ENCODE peak calls at places on chromosomes 1 and 21, in nine cellular contexts. W is WERI-Rb-1, T is brain microvascular endothelial cell, E is progenitor cell of endocrine pancreas, D is glutamatergic neuron, J is A549, L is RWPE1, N is astrocyte of the spinal cord, O is mucosa of descending colon. F is an unnamed sample.

GRCh38 chr1:221839794-221840395 is 98.0 kb upstream of the DUSP10 start:
- DNase-seq in O (peak), E (no peak), L (peak), N (peak), J (peak), W (no peak), D (no peak), T (peak), F (peak)

GRCh38 chr1:205518616-205519540 is 14.4 kb downstream of the CDK18 start:
- DNase-seq in N (no peak), D (no peak), W (no peak), E (no peak), O (no peak), T (no peak), L (no peak), J (no peak), F (no peak)

GRCh38 chr1:229203030-229203751 is 67.7 kb upstream of the RAB4A start:
- DNase-seq in N (peak), O (no peak), T (peak), L (peak), J (peak), D (peak), E (peak), W (peak), F (peak)

GRCh38 chr1:58887059-58887458 is 103.2 kb upstream of the JUN start:
- DNase-seq in L (no peak), E (no peak), T (no peak), W (no peak), O (no peak), N (no peak), J (no peak), D (no peak), F (no peak)

GRCh38 chr21:46207006-46207919 is 21.3 kb downstream of the LSS start:
- DNase-seq in J (no peak), E (no peak), T (no peak), D (peak), W (peak), O (no peak), N (no peak), L (no peak), F (no peak)

GRCh38 chr1:234613992-234614584 is 4.1 kb upstream of the IRF2BP2 start:
- DNase-seq in N (peak), J (no peak), W (no peak), O (no peak), D (no peak), E (no peak), L (no peak), T (no peak), F (no peak)

GRCh38 chr1:63674865-63675815 is 81.9 kb downstream of the PGM1 start:
- DNase-seq in E (no peak), O (no peak), T (no peak), L (no peak), N (peak), W (peak), D (no peak), J (no peak), F (peak)

GRCh38 chr1:26695417-26696190 is at the start of gene ARID1A:
- DNase-seq in W (peak), E (peak), L (peak), T (peak), J (peak), D (peak), N (peak), O (peak), F (peak)

GRCh38 chr1:206633708-206634121 is 1.6 kb upstream of the DYRK3 start:
- DNase-seq in T (peak), L (peak), J (no peak), O (no peak), N (peak), E (no peak), W (no peak), D (no peak), F (peak)

GRCh38 chr1:156906206-156906910 is 12.8 kb downstream of the PEAR1 start:
- DNase-seq in W (no peak), E (no peak), D (no peak), J (no peak), T (no peak), L (no peak), O (no peak), N (no peak), F (no peak)

GRCh38 chr1:76939107-76939816 is 72.0 kb downstream of the ST6GALNAC5 start:
- DNase-seq in E (no peak), J (no peak), L (no peak), D (no peak), O (peak), W (no peak), N (peak), T (peak), F (no peak)

GRCh38 chr1:227999056-227999930 is 7.5 kb upstream of the WNT3A start:
- DNase-seq in O (peak), D (peak), T (peak), N (peak), L (peak), J (peak), E (peak), W (peak), F (peak)

GRCh38 chr1:58657082-58657481 is 42.8 kb downstream of the MYSM1 start:
- DNase-seq in E (no peak), L (no peak), T (no peak), D (no peak), W (no peak), J (no peak), O (no peak), N (no peak), F (no peak)

GRCh38 chr1:3912809-3913685 is 13.0 kb upstream of the C1orf174 start:
- DNase-seq in T (no peak), W (no peak), N (no peak), O (no peak), D (no peak), J (no peak), E (no peak), L (no peak), F (no peak)

GRCh38 chr1:209302777-209303642 is 280.5 kb upstream of the CAMK1G start:
- DNase-seq in T (no peak), E (no peak), J (no peak), L (no peak), O (no peak), D (no peak), N (no peak), W (no peak), F (peak)

GRCh38 chr1:204591473-204592090 is 75.4 kb downstream of the MDM4 start:
- DNase-seq in L (peak), O (no peak), W (no peak), J (no peak), D (no peak), N (peak), T (peak), E (no peak), F (peak)

GRCh38 chr1:94178896-94179295 is 57.9 kb upstream of the ABCA4 start:
- DNase-seq in D (no peak), L (no peak), N (no peak), J (no peak), T (no peak), E (no peak), O (no peak), W (no peak), F (no peak)

GRCh38 chr1:16250547-16251251 is 13.7 kb upstream of the CPLANE2 start:
- DNase-seq in D (no peak), E (no peak), W (no peak), T (no peak), O (no peak), N (peak), L (no peak), J (no peak), F (no peak)

GRCh38 chr1:27314737-27315136 is 7.2 kb upstream of the TMEM222 start:
- DNase-seq in J (no peak), W (no peak), D (no peak), L (no peak), T (no peak), N (no peak), E (no peak), O (no peak), F (no peak)

GRCh38 chr21:42613756-42614155 is 39.7 kb upstream of the PDE9A start:
- DNase-seq in L (no peak), O (no peak), N (no peak), W (no peak), T (no peak), D (no peak), E (no peak), J (no peak), F (no peak)

GRCh38 chr1:20786310-20787099 is 602 bp downstream of the HP1BP3 start:
- DNase-seq in D (peak), O (peak), J (peak), T (peak), W (peak), N (peak), L (peak), E (peak), F (peak)

GRCh38 chr1:117609471-117609911 is 3.6 kb downstream of the TENT5C start:
- DNase-seq in T (no peak), W (no peak), L (no peak), E (no peak), O (no peak), N (no peak), D (no peak), J (no peak), F (no peak)

GRCh38 chr1:55702064-55702463 is 486.9 kb upstream of the USP24 start:
- DNase-seq in J (no peak), O (peak), E (no peak), T (peak), D (no peak), L (peak), N (no peak), W (peak), F (peak)

GRCh38 chr1:42758641-42759040 is 8.2 kb downstream of the P3H1 start:
- DNase-seq in W (no peak), E (no peak), N (no peak), O (peak), J (no peak), D (no peak), L (no peak), T (no peak), F (no peak)

GRCh38 chr1:90459570-90459969 is 257.5 kb downstream of the BARHL2 start:
- DNase-seq in J (no peak), E (no peak), O (no peak), W (no peak), D (no peak), N (no peak), L (no peak), T (no peak), F (no peak)
- TF ChIP-seq CTCF in J (no peak), E (no peak), O (no peak), W (no peak), D (no peak), N (no peak), L (no peak), T (no peak), F (no peak)

DNA sequence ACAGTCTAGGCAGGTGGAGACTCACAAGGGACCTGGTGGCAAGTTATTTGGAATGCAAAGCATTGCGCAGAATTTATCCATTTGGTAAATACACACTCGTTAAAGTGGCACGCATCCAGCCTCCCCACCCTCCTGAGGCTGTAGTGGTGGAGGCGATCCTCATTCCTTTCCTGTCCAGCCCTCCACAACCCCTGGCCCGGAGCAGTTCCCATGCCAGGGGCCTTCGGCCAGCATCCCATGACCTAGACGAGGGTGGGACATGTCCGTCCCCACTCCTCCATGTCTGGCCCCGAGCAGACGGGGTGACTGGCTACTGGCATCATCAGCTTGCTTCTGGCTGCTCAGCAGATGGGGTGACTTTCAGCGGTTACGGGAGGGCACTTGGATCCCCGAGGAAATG is 281.5 kb upstream of the VAMP3 start:
- DNase-seq in O (no peak), E (no peak), J (no peak), T (no peak), D (no peak), W (no peak), N (no peak), L (no peak), F (no peak)
- TF ChIP-seq CTCF in O (no peak), E (no peak), J (no peak), T (no peak), D (no peak), W (no peak), N (no peak), L (no peak), F (no peak)

GRCh38 chr1:75632350-75632949 is 21.5 kb upstream of the SLC44A5 start:
- DNase-seq in T (peak), O (peak), D (no peak), W (no peak), N (peak), E (no peak), J (peak), L (peak), F (peak)
- TF ChIP-seq CTCF in T (peak), O (no peak), D (peak), W (peak), N (peak), E (peak), J (peak), L (peak), F (peak)

DNA sequence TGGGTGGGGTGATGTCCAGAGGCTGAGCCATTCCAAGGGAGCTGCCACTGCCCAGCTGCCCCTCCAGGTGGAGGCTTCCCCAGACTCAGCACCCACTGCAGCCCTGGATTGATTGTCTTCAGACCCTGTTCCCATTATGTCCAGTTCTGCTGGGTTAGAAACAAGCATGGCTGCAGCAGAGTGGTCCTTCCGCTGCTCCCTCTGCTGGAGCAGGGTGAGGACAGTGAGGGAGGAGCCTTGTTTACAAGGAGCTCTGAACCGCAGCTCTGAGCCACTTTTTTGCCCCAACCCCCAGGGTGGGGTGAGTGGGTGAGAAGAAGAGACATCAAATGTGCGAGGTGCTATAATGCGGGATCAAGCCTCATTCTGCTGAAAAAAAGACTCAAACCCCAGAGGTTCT is 2.3 kb downstream of the TNNT2 start:
- DNase-seq in W (peak), J (no peak), T (no peak), D (no peak), O (no peak), E (no peak), N (no peak), L (no peak), F (no peak)
- TF ChIP-seq CTCF in W (peak), J (no peak), T (peak), D (no peak), O (no peak), E (no peak), N (peak), L (no peak), F (no peak)

GRCh38 chr1:101312192-101312591 is 75.4 kb downstream of the S1PR1 start:
- DNase-seq in N (no peak), J (no peak), W (no peak), O (no peak), L (no peak), D (no peak), T (no peak), E (no peak), F (no peak)

GRCh38 chr1:101316801-101317200 is 80.0 kb downstream of the S1PR1 start:
- DNase-seq in J (no peak), O (no peak), N (no peak), W (no peak), E (no peak), L (no peak), T (no peak), D (no peak), F (no peak)

GRCh38 chr1:101314244-101314643 is 77.4 kb downstream of the S1PR1 start:
- DNase-seq in L (peak), T (peak), O (no peak), N (peak), E (no peak), W (no peak), D (no peak), J (no peak), F (peak)

GRCh38 chr1:101316276-101316675 is 79.5 kb downstream of the S1PR1 start:
- DNase-seq in D (no peak), N (no peak), J (no peak), T (no peak), E (no peak), L (no peak), O (no peak), W (no peak), F (no peak)

GRCh38 chr1:101317590-101317989 is 80.8 kb downstream of the S1PR1 start:
- DNase-seq in E (no peak), L (no peak), N (no peak), W (no peak), D (no peak), T (no peak), J (no peak), O (no peak), F (no peak)
- TF ChIP-seq CTCF in E (peak), L (no peak), N (no peak), W (peak), D (peak), T (peak), J (no peak), O (no peak), F (no peak)

GRCh38 chr1:171334024-171334423 is 20.0 kb downstream of the FMO4 start:
- DNase-seq in N (no peak), J (no peak), E (no peak), D (no peak), L (no peak), W (no peak), T (no peak), O (no peak), F (no peak)

GRCh38 chr1:171335964-171336363 is 22.0 kb downstream of the FMO4 start:
- DNase-seq in T (no peak), J (no peak), D (no peak), N (no peak), W (no peak), O (no peak), E (no peak), L (no peak), F (no peak)
- TF ChIP-seq CTCF in T (no peak), J (no peak), D (no peak), N (no peak), W (no peak), O (no peak), E (no peak), L (no peak), F (no peak)